ENCODE peak calls at places on chromosomes 6 and 20, in four cellular contexts. H is right cardiac atrium, F is GM23338, O is foreskin fibroblast. L is an unnamed sample.

GRCh38 chr6:98605705-98606104 is 228.7 kb upstream of the POU3F2 start:
- DNase-seq in H (no peak), F (no peak), O (no peak), L (no peak)

GRCh38 chr6:133890941-133891813 is 2.3 kb downstream of the TCF21 start:
- DNase-seq in H (peak), F (peak), O (no peak), L (no peak)

GRCh38 chr6:52389626-52390360 is 27.8 kb downstream of the PAQR8 start:
- DNase-seq in H (peak), F (no peak), O (peak), L (no peak)

GRCh38 chr20:38629979-38630378 is 28.4 kb downstream of the ARHGAP40 start:
- DNase-seq in H (no peak), F (no peak), O (no peak), L (no peak)

GRCh38 chr6:6386010-6386409 is 65.5 kb upstream of the F13A1 start:
- DNase-seq in H (no peak), F (peak), O (no peak), L (no peak)

GRCh38 chr6:11718461-11718860 is 60.1 kb downstream of the ADTRP start:
- DNase-seq in H (no peak), F (no peak), O (no peak), L (no peak)

GRCh38 chr20:38939686-38940085 is 13.5 kb downstream of the FAM83D start:
- DNase-seq in H (no peak), F (no peak), O (no peak), L (no peak)

GRCh38 chr6:11381801-11382513 is 149.5 kb upstream of the NEDD9 start:
- DNase-seq in H (no peak), F (no peak), O (no peak), L (no peak)

GRCh38 chr20:12030470-12030869 is 112.8 kb downstream of the BTBD3 start:
- DNase-seq in H (no peak), F (no peak), O (no peak), L (no peak)

GRCh38 chr6:21166754-21167153 is 426.8 kb upstream of the SOX4 start:
- DNase-seq in H (no peak), F (no peak), O (no peak), L (no peak)

GRCh38 chr20:64159711-64160110 is 4.5 kb upstream of the MYT1 start:
- DNase-seq in H (peak), F (no peak), O (no peak), L (no peak)

GRCh38 chr6:22668307-22668706 is 98.9 kb downstream of the HDGFL1 start:
- DNase-seq in H (peak), F (no peak), O (no peak), L (no peak)

GRCh38 chr6:81614292-81614691 is 138.2 kb downstream of the TENT5A start:
- DNase-seq in H (no peak), F (peak), O (no peak), L (no peak)

GRCh38 chr6:138539882-138540281 is 40.6 kb upstream of the NHSL1 start:
- DNase-seq in H (no peak), F (no peak), O (no peak), L (no peak)
- H3K4me3 ChIP-seq in H (no peak), F (no peak), O (peak), L (no peak)

DNA sequence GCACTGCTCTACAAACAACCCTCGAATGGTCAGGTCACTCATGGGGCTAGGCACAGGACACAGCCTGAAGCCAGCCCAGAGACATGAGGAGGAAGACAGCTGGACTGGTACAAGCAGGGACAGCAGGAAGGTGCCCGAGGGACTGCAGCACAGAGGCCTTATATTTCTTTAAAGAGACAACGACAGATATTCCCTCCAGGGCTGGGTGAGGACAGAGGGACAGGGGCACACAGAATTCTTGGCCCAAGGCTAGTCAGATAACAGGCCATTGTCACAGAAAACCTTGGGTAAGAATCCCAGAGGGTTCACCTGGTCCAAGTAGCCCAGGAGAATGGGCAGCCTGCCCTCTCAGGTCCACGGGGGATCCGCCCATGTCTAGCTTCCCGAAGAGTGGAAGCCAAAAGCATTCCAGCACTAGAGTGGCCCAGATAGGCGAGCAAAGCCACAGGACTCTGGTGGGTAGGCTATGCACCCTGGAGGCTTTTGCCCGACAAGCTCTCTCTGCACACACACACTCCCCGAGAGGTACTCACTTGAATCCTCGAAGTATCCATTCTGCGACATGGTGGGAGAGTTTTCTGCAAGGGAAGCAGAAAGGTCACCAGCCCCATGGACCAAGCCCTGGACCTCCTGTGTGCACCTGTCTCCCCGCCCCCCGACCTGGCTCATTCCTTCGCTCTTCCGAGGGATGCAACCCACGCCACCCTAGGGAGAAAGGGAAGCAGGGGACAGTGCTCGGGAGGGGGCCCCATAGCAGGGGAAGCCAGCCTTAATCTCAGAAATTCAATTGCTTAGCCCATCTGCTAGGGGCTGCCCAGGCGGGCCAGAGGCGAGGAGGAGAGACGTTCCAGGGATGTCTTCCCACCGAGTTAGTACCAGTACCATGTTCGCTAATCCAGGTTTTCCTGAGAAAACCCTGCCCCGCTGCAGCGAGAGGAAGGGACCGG is 1.7 kb downstream of the SLC4A11 start:
- DNase-seq in H (no peak), F (no peak), O (no peak), L (no peak)
- H3K4me3 ChIP-seq in H (no peak), F (peak), O (no peak), L (no peak)

GRCh38 chr6:42451146-42451594 is 556 bp downstream of the TRERF1 start:
- DNase-seq in H (no peak), F (no peak), O (no peak), L (no peak)
- H3K4me3 ChIP-seq in H (peak), F (peak), O (peak), L (peak)

DNA sequence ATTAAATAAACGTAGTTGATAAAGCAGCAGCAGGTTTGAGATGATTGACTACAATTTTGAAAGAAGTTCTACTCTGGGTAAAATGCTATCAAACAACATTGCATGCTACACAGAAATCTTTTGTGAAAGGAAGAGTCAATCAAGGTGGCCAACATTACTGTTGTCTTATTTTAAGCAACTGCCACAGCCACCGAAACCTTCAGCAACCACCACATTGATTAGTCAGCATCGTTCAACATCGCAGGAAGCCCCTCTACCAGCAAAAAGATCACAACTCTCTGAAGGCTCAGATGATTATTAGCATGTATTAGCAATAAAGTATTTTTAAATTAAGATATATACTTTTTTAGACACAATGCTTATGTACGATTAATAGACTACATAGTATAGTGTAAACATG is 14.0 kb downstream of the PGBD1 start:
- DNase-seq in H (no peak), F (no peak), O (no peak), L (no peak)
- H3K4me3 ChIP-seq in H (no peak), F (no peak), O (no peak), L (no peak)

GRCh38 chr6:71287926-71288227 is 734 bp upstream of the OGFRL1 start:
- DNase-seq in H (no peak), F (no peak), O (no peak), L (no peak)

GRCh38 chr6:71288228-71289038 is at the start of gene OGFRL1:
- DNase-seq in H (peak), F (peak), O (peak), L (no peak)

GRCh38 chr6:71289802-71290175 is 1.2 kb downstream of the OGFRL1 start:
- DNase-seq in H (no peak), F (no peak), O (no peak), L (no peak)

GRCh38 chr6:71290611-71291010 is 2.0 kb downstream of the OGFRL1 start:
- DNase-seq in H (no peak), F (no peak), O (no peak), L (no peak)

DNA sequence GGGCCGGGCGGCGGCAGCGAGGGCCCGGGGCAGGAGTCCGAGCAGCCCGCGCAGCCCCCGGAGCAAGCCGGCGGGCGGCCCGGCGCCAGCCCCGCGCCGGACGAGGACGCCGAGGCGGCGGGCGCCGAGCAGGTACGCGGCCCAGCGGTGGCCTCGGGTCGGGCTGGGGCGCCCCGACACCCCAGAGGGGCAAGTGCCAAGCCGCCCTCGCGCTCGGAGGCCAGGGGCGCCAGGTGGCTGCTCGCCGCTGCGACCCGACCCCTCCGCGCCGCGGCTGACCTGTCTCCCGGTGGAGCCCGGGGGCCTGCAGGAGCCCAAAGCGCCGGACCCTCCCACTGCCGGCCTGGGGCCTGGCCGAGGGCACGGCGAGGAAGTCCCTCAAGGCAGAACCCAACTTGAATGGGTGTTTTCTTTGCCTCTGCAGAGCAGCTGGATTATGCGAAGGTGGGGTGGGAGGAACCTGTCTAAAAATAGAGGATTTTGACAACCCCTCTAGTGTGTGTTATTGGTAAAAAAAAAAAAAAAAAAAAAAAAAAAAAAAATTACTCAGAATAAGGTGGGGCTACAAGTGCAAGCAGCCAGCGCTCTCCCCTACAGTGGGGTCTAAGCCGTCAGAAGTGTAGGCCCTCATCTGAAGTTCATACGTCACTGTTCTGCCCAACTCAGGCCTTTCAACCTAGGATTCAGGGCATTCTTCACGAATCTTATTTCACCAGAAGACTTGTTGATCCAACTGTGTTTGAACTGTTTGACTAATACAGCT is 609 bp downstream of the OGFRL1 start:
- DNase-seq in H (peak), F (peak), O (no peak), L (no peak)
- H3K4me3 ChIP-seq in H (peak), F (peak), O (peak), L (peak)

DNA sequence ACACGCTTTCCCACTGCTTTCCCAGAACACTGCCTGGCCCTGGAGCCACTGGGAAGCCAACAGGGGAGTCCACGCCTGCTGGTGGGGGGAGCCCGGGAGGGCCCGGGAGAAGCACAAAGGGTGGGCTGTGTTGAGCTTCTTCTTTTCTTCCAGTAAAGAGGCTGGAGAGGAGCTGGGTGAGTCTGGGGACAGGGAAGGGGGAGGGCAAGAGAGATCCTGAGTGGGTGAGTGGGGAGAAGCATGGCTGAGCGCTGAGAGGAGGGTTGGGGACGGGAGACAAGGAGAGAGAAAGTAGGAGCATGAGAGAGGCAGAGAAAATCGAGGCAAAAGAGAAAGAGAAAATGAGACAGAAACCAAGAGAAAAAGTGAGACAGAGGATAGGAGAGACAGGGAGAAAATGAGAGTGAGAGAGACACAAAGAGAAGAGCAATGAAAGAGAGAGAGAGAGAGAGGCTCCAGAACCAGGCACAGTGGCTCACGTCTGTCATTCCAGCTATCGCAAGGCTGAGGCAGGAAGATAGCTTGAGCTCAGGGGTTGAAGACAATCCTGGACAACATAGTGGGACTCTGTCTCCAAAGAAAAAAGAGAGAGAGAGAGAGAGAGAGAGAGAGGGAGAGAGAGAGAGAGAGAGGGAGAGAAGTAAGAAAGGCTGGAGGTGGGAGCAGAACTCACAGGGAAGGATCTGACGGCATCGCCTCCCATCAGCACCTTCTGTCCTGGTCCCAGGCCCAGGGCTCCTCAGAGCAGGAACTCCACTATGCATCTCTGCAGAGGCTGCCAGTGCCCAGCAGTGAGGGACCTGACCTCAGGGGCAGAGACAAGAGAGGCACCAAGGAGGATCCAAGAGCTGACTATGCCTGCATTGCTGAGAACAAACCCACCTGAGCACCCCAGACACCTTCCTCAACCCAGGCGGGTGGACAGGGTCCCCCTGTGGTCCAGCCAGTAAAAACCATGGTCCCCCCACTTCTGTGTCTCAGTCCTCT is 2.0 kb downstream of the LST1 start:
- DNase-seq in H (no peak), F (no peak), O (no peak), L (no peak)
- H3K4me3 ChIP-seq in H (no peak), F (no peak), O (no peak), L (no peak)